ENCODE peak calls at places on chromosomes 4 and X, in eight cellular contexts. J, D, P, C, K, U, V and Q are unnamed samples.

GRCh38 chr4:74675673-74676279 is 118.5 kb downstream of the BTC start:
- DNase-seq in P (peak), J (no peak), V (no peak), D (no peak), U (no peak), K (no peak), C (peak), Q (peak)

GRCh38 chr4:185039508-185040273 is 21.4 kb downstream of the HELT start:
- DNase-seq in D (peak), C (peak), U (no peak), P (peak), K (no peak), J (no peak), V (peak), Q (no peak)

GRCh38 chr4:151992301-151992700 is 231.5 kb upstream of the GATB start:
- DNase-seq in P (peak), U (no peak), V (no peak), K (no peak), C (peak), J (no peak), D (no peak), Q (no peak)

GRCh38 chr4:116180056-116180690 is 905.2 kb downstream of the TRAM1L1 start:
- DNase-seq in V (no peak), P (no peak), J (no peak), D (no peak), U (no peak), K (no peak), C (peak), Q (no peak)

GRCh38 chrX:30262763-30263162 is 15.8 kb downstream of the MAGEB1 start:
- DNase-seq in U (no peak), D (no peak), P (no peak), J (no peak), V (no peak), K (no peak), C (no peak), Q (no peak)

GRCh38 chrX:68824152-68824433 is 4.7 kb upstream of the EFNB1 start:
- DNase-seq in P (no peak), V (no peak), U (no peak), C (no peak), D (no peak), J (no peak), K (no peak), Q (no peak)

GRCh38 chr4:125004676-125005075 is 292.1 kb upstream of the ANKRD50 start:
- DNase-seq in D (no peak), K (no peak), C (no peak), P (no peak), U (no peak), J (no peak), V (no peak), Q (no peak)

GRCh38 chrX:19855700-19856381 is 31.6 kb downstream of the SH3KBP1 start:
- DNase-seq in K (no peak), V (no peak), U (no peak), C (no peak), P (peak), J (no peak), D (no peak), Q (no peak)

GRCh38 chr4:13481569-13481968 is 2.6 kb downstream of the RAB28 start:
- DNase-seq in P (peak), V (no peak), C (peak), D (no peak), K (no peak), U (no peak), J (no peak), Q (no peak)

GRCh38 chr4:38601244-38601915 is 62.6 kb upstream of the KLF3 start:
- DNase-seq in U (no peak), V (no peak), D (no peak), J (no peak), P (peak), C (no peak), K (no peak), Q (no peak)

GRCh38 chrX:118974908-118975671 is 672 bp downstream of the LONRF3 start:
- DNase-seq in V (no peak), U (peak), C (no peak), J (peak), K (no peak), P (peak), D (peak), Q (no peak)

GRCh38 chrX:139907078-139907477 is 25.8 kb downstream of the ATP11C start:
- DNase-seq in U (no peak), D (no peak), V (no peak), C (no peak), J (no peak), P (no peak), K (no peak), Q (no peak)

GRCh38 chr4:71526626-71527406 is 188.0 kb downstream of the SLC4A4 start:
- DNase-seq in K (no peak), D (no peak), C (no peak), J (no peak), P (no peak), V (no peak), U (no peak), Q (no peak)

GRCh38 chr4:162921178-162921785 is 245.4 kb downstream of the NAF1 start:
- DNase-seq in K (no peak), D (no peak), U (no peak), C (no peak), V (no peak), P (no peak), J (peak), Q (no peak)

GRCh38 chr4:151227731-151228130 is 49.2 kb upstream of the PRSS48 start:
- DNase-seq in P (peak), V (no peak), U (peak), D (peak), K (peak), C (peak), J (no peak), Q (peak)

GRCh38 chr4:36322921-36323354 is 41.5 kb downstream of the DTHD1 start:
- DNase-seq in C (no peak), P (no peak), U (no peak), J (no peak), V (no peak), K (no peak), D (no peak), Q (no peak)

GRCh38 chr4:151912626-151913025 is 151.8 kb upstream of the GATB start:
- DNase-seq in V (no peak), P (no peak), J (no peak), K (no peak), D (no peak), C (no peak), U (no peak), Q (no peak)

GRCh38 chr4:8427761-8428287 is 12.7 kb downstream of the ACOX3 start:
- DNase-seq in J (no peak), K (no peak), C (no peak), D (no peak), P (peak), U (no peak), V (no peak), Q (no peak)

GRCh38 chrX:40644821-40645358 is 2.5 kb downstream of the CXorf38 start:
- DNase-seq in V (no peak), K (no peak), C (peak), U (peak), P (peak), D (peak), J (no peak), Q (peak)

GRCh38 chr4:155687380-155687982 is 20.8 kb downstream of the GUCY1A1 start:
- DNase-seq in D (no peak), C (no peak), V (no peak), J (no peak), K (no peak), P (no peak), U (no peak), Q (no peak)

GRCh38 chrX:147476008-147476407 is 435.7 kb upstream of the FMR1 start:
- DNase-seq in P (no peak), D (no peak), C (peak), V (no peak), U (no peak), J (no peak), K (no peak), Q (no peak)

GRCh38 chrX:39491548-39492297 is 606.0 kb downstream of the BCOR start:
- DNase-seq in U (no peak), C (no peak), D (no peak), J (no peak), P (no peak), K (no peak), V (no peak), Q (no peak)

GRCh38 chrX:101977091-101977490 is 45.3 kb upstream of the ZMAT1 start:
- DNase-seq in D (no peak), J (no peak), C (no peak), U (no peak), V (no peak), P (no peak), K (no peak), Q (no peak)

GRCh38 chr4:168712316-168712855 is 215.5 kb downstream of the PALLD start:
- DNase-seq in K (no peak), P (peak), C (no peak), V (no peak), U (no peak), J (no peak), D (no peak), Q (no peak)

GRCh38 chrX:24145340-24146186 is 4.0 kb upstream of the ZFX start:
- DNase-seq in J (no peak), P (peak), D (no peak), C (no peak), U (no peak), K (no peak), V (no peak), Q (no peak)

GRCh38 chr4:138975225-138975624 is 40.4 kb upstream of the NOCT start:
- DNase-seq in D (no peak), J (no peak), K (no peak), C (no peak), V (peak), P (no peak), U (no peak), Q (no peak)

GRCh38 chr4:120207021-120207420 is 140.4 kb upstream of the MAD2L1 start:
- DNase-seq in J (no peak), P (no peak), C (no peak), V (no peak), U (no peak), K (no peak), D (no peak), Q (no peak)
- TF ChIP-seq CTCF in J (no peak), P (no peak), C (no peak), V (no peak), U (no peak), K (no peak), D (no peak), Q (no peak)

GRCh38 chrX:133999013-133999705 is 13.8 kb upstream of the GPC3 start:
- DNase-seq in J (no peak), C (no peak), P (no peak), V (no peak), U (no peak), K (no peak), D (no peak), Q (no peak)
- H3K27ac ChIP-seq in J (peak), C (no peak), P (no peak), V (no peak), U (no peak), K (no peak), D (no peak), Q (no peak)

GRCh38 chr4:134865675-134866074 is 664.1 kb upstream of the PABPC4L start:
- DNase-seq in D (no peak), C (no peak), V (no peak), K (no peak), P (no peak), J (no peak), U (no peak), Q (no peak)
- TF ChIP-seq CTCF in D (no peak), C (no peak), V (no peak), K (no peak), P (no peak), J (no peak), U (no peak), Q (no peak)

GRCh38 chrX:108464604-108465003 is 25.0 kb downstream of the COL4A5 start:
- DNase-seq in U (no peak), J (no peak), C (no peak), P (peak), K (no peak), V (no peak), D (no peak), Q (no peak)
- H3K27ac ChIP-seq in U (no peak), J (no peak), C (no peak), P (no peak), K (no peak), V (no peak), D (no peak), Q (no peak)

DNA sequence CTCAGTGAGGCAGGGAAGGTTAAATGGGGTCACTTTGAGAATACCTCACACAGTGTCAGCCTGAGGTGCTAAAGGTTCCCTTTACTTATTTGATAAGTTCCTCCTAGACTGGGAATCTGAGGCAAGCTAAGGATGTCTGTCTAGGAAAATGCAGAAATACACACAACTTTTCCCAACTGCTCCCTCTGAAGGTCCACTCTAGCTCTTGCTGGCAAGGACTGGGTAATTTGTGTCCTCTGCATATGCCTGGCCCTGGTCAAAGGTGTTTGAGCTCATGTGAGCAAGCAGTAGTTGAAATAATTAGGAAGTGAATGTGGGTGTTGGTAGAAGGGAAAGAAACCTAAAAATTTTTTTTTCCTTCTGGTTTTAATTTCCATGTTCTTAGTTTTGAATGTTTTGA is 21.3 kb downstream of the TXLNG start:
- DNase-seq in U (no peak), K (no peak), C (no peak), P (peak), V (no peak), J (no peak), D (no peak), Q (no peak)
- TF ChIP-seq CTCF in U (no peak), K (no peak), C (no peak), P (no peak), V (peak), J (no peak), D (no peak), Q (no peak)

DNA sequence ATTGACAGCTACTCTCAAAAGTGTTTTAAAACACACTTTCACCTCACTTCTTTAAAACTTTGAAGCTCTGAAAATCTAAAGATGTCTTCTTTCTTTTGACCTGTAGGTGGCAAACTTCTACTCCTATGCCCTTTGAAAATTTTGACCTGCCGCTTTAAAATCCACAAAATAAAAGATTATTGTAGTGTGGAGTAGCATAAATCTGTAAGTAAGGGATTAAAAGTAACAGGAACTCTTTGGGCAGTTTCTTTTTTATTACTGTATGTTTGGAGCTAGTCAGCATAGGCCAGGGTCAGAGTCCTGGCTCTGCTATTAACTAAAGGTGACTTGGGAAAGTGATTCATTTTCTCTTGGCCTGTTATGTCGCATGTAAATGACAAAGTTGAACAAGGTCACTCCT is 25.5 kb downstream of the BBS12 start:
- DNase-seq in U (no peak), K (no peak), C (peak), D (no peak), P (no peak), V (no peak), J (no peak), Q (no peak)
- H3K27ac ChIP-seq in U (no peak), K (no peak), C (no peak), D (no peak), P (no peak), V (no peak), J (no peak), Q (no peak)

DNA sequence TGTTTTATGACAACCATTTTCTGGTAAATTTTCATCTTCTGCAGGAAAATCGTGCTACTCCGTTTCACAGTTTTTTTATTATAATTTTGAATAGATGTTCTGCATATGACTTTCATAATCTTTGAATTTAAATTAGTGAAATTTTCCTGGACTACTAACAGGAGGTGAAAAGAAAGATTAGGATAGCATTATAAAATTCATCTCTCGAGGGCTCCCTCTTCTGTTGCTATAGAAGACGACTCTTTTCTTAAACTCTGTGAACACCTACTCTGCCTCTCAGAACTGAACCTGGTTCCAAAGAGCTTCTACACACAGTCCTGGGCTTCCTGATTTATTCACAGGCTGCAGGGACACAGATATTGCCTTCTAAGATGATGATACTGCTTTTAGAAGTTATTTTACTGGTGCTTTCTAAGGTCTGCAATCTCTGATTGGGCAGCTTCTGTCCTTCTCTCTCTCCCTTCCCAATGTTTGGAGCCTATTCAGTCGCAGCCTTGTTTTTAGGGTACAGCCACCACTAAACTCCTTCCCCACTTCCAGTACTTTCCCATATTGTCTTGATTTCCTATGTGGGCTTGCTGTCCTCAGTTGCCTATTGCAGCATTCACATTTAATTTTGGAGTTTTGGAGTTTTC is 10.1 kb upstream of the SAP30 start:
- DNase-seq in D (no peak), C (no peak), K (no peak), V (no peak), P (no peak), U (no peak), J (no peak), Q (no peak)
- TF ChIP-seq CTCF in D (peak), C (peak), K (peak), V (peak), P (peak), U (no peak), J (no peak), Q (peak)

GRCh38 chrX:70476934-70477733 is 32.5 kb downstream of the DLG3 start:
- DNase-seq in U (no peak), D (peak), J (no peak), V (no peak), P (peak), K (no peak), C (peak), Q (peak)

GRCh38 chrX:70477734-70478075 is 33.1 kb downstream of the DLG3 start:
- DNase-seq in P (no peak), U (no peak), K (no peak), D (no peak), J (no peak), C (no peak), V (no peak), Q (no peak)

GRCh38 chrX:70479970-70480659 is 35.5 kb downstream of the DLG3 start:
- DNase-seq in V (no peak), J (no peak), K (no peak), C (no peak), D (no peak), P (no peak), U (no peak), Q (no peak)

GRCh38 chrX:70479197-70479969 is 34.7 kb downstream of the DLG3 start:
- DNase-seq in J (no peak), C (peak), K (no peak), U (no peak), D (no peak), P (peak), V (no peak), Q (no peak)

DNA sequence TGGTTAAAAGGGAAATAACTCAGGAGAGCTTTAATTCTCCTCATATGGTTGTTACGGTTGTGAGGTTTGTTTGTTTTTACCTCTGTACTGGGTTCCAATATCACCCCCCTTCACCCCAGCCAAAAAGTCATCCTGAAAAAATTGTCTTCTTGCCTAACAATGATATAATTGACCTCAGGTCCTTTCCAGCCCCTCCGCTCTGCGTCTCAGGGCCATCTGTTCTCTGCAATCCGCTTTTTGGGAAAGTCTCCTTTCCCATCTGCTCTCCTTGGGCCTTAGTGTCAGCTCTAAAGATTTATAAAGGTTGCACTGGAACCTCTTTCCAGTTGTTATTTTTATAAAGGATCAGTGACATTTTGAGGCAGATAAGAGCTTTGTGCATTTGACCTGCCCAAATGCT is 33.9 kb downstream of the DLG3 start:
- DNase-seq in D (no peak), K (no peak), V (no peak), C (no peak), P (no peak), J (no peak), U (no peak), Q (no peak)
- H3K27ac ChIP-seq in D (peak), K (no peak), V (no peak), C (no peak), P (peak), J (peak), U (peak), Q (peak)

GRCh38 chr4:176191974-176192373 is 3.4 kb downstream of the SPATA4 start:
- DNase-seq in J (no peak), C (no peak), U (no peak), D (no peak), K (no peak), V (no peak), P (peak), Q (no peak)
- TF ChIP-seq CTCF in J (no peak), C (no peak), U (no peak), D (no peak), K (no peak), V (peak), P (no peak), Q (no peak)

GRCh38 chr4:57068237-57068981 is 41.8 kb downstream of the IGFBP7 start:
- DNase-seq in J (no peak), P (no peak), U (no peak), V (no peak), C (no peak), D (no peak), K (no peak), Q (no peak)
- H3K27ac ChIP-seq in J (no peak), P (no peak), U (no peak), V (no peak), C (peak), D (peak), K (no peak), Q (peak)